ENCODE peak calls at places on chromosomes 7 and 10, in five cellular contexts. B is GM23248, X is fibroblast of lung, D is mammary epithelial cell, Z is DND-41. R is an unnamed sample.

GRCh38 chr7:114785496-114785895 is 136.4 kb upstream of the MDFIC start:
- DNase-seq in B (no peak), X (no peak), D (no peak), Z (no peak), R (no peak)

GRCh38 chr7:105136221-105136620 is 122.2 kb downstream of the KMT2E start:
- DNase-seq in B (peak), X (no peak), D (no peak), Z (no peak), R (no peak)

GRCh38 chr10:61076572-61077114 is 132.7 kb upstream of the RHOBTB1 start:
- DNase-seq in B (no peak), X (no peak), D (no peak), Z (no peak), R (no peak)

GRCh38 chr10:27512548-27512947 is 8.4 kb downstream of the RAB18 start:
- DNase-seq in B (peak), X (peak), D (no peak), Z (no peak), R (no peak)

GRCh38 chr7:9945882-9946281 is 1027.8 kb upstream of the PHF14 start:
- DNase-seq in B (no peak), X (peak), D (no peak), Z (no peak), R (no peak)

GRCh38 chr10:25815236-25815635 is 118.8 kb upstream of the MYO3A start:
- DNase-seq in B (no peak), X (peak), D (no peak), Z (no peak), R (no peak)

GRCh38 chr10:58755688-58756087 is 243.0 kb downstream of the BICC1 start:
- DNase-seq in B (peak), X (peak), D (peak), Z (no peak), R (no peak)

GRCh38 chr7:128259131-128260056 is 18.3 kb downstream of the LEP start:
- DNase-seq in B (peak), X (peak), D (peak), Z (no peak), R (no peak)

GRCh38 chr7:67866812-67867211 is 870.2 kb downstream of the TYW1 start:
- DNase-seq in B (no peak), X (no peak), D (no peak), Z (no peak), R (no peak)

GRCh38 chr7:92448185-92448747 is 984 bp downstream of the GATAD1 start:
- DNase-seq in B (peak), X (peak), D (peak), Z (peak), R (peak)

GRCh38 chr10:68586622-68587325 is 26.6 kb downstream of the TET1 start:
- DNase-seq in B (no peak), X (no peak), D (no peak), Z (no peak), R (no peak)

GRCh38 chr10:100996678-100997363 is 2.8 kb upstream of the LZTS2 start:
- DNase-seq in B (peak), X (no peak), D (peak), Z (peak), R (no peak)

GRCh38 chr7:25894902-25895791 is 256.9 kb upstream of the NFE2L3 start:
- DNase-seq in B (peak), X (peak), D (peak), Z (no peak), R (no peak)

GRCh38 chr10:59905066-59905734 is 1.2 kb downstream of the CCDC6 start:
- DNase-seq in B (peak), X (peak), D (peak), Z (no peak), R (no peak)

GRCh38 chr7:76262683-76263402 is 39.6 kb upstream of the HSPB1 start:
- DNase-seq in B (peak), X (peak), D (peak), Z (peak), R (peak)

GRCh38 chr7:26365897-26366267 is 74.2 kb downstream of the SNX10 start:
- DNase-seq in B (no peak), X (no peak), D (no peak), Z (no peak), R (no peak)

GRCh38 chr10:58177362-58177947 is 90.2 kb downstream of the IPMK start:
- DNase-seq in B (peak), X (peak), D (no peak), Z (no peak), R (no peak)

GRCh38 chr10:2938869-2939268 is 128.5 kb upstream of the PFKP start:
- DNase-seq in B (peak), X (peak), D (no peak), Z (no peak), R (no peak)

GRCh38 chr7:97198596-97198995 is 81.1 kb downstream of the SDHAF3 start:
- DNase-seq in B (no peak), X (no peak), D (no peak), Z (no peak), R (no peak)

GRCh38 chr7:97200043-97200442 is 82.5 kb downstream of the SDHAF3 start:
- DNase-seq in B (no peak), X (no peak), D (no peak), Z (no peak), R (no peak)

GRCh38 chr7:97203957-97204356 is 86.5 kb downstream of the SDHAF3 start:
- DNase-seq in B (no peak), X (no peak), D (no peak), Z (no peak), R (no peak)
- H3K9ac ChIP-seq in B (no peak), X (no peak), D (no peak), Z (no peak), R (no peak)

GRCh38 chr10:113534428-113534827 is 18.4 kb upstream of the HABP2 start:
- DNase-seq in B (no peak), X (no peak), D (no peak), Z (peak), R (no peak)
- H3K9ac ChIP-seq in B (no peak), X (no peak), D (no peak), Z (no peak), R (no peak)

GRCh38 chr7:5646846-5647245 is 134.6 kb downstream of the RNF216 start:
- DNase-seq in B (peak), X (peak), D (peak), Z (no peak), R (no peak)
- H3K9ac ChIP-seq in B (no peak), X (no peak), D (peak), Z (no peak), R (no peak)

GRCh38 chr7:100147278-100147677 is 1.4 kb upstream of the LAMTOR4 start:
- DNase-seq in B (no peak), X (no peak), D (no peak), Z (no peak), R (no peak)
- H3K9ac ChIP-seq in B (no peak), X (no peak), D (no peak), Z (no peak), R (no peak)

DNA sequence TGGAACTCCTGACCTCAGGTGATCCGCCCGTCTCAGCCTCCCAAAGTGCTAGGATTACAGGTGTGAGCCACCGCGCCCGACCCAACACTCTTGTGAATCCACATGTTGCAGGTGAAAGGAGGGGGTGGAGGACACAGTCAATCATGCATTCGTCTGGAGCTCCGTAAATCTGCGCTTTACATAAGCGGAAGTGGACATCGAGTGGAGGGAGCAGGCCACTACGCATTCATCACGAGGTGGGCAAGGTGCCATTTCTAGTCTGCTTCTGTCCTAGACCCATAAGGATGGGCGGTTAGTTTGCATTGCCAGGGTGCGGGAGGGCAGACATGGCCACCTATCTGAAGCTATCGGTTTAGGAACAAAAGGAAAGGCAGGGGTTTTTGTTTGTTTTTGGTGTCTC is 225.2 kb upstream of the TCERG1L start:
- DNase-seq in B (no peak), X (no peak), D (no peak), Z (no peak), R (no peak)
- H3K9ac ChIP-seq in B (no peak), X (no peak), D (no peak), Z (no peak), R (no peak)

R was measured in SK-N-MC.